ENCODE peak calls at places on chromosomes 4 and X, in six cellular contexts. G is mesendoderm, V is IMR-90, P is neuronal stem cell, K is H9, M is H1. I is an unnamed sample.

GRCh38 chr4:87270144-87270543 is 49.7 kb upstream of the KLHL8 start:
- DNase-seq in K (peak), G (peak), P (peak), V (peak), M (no peak), I (peak)

GRCh38 chrX:152895724-152896420 is 2.0 kb upstream of the ZNF185 start:
- DNase-seq in G (no peak), V (no peak), M (no peak), P (no peak), K (no peak), I (no peak)

GRCh38 chr4:190121759-190122158 is 51.8 kb upstream of the DUX4 start:
- DNase-seq in K (no peak), V (no peak), G (no peak), M (no peak), P (no peak), I (no peak)

GRCh38 chrX:38342853-38343778 is 9.3 kb upstream of the OTC start:
- DNase-seq in M (no peak), P (no peak), G (no peak), V (no peak), K (no peak), I (no peak)

GRCh38 chrX:65609237-65609636 is 58.2 kb upstream of the MSN start:
- DNase-seq in P (no peak), M (no peak), K (no peak), G (no peak), V (no peak), I (no peak)

GRCh38 chrX:129585143-129585542 is 45.1 kb downstream of the OCRL start:
- DNase-seq in K (no peak), V (no peak), M (no peak), G (no peak), P (no peak), I (no peak)

GRCh38 chrX:7055386-7056137 is 92.0 kb upstream of the STS start:
- DNase-seq in M (no peak), V (no peak), K (no peak), P (no peak), G (no peak), I (no peak)

GRCh38 chrX:22486326-22486725 is 213.6 kb downstream of the CBLL2 start:
- DNase-seq in M (no peak), P (no peak), G (no peak), V (no peak), K (no peak), I (no peak)

GRCh38 chr4:105662935-105663675 is 45.4 kb downstream of the INTS12 start:
- DNase-seq in G (no peak), V (no peak), P (no peak), K (no peak), M (no peak), I (no peak)

GRCh38 chr4:10353110-10353509 is 104.1 kb downstream of the ZNF518B start:
- DNase-seq in K (no peak), P (no peak), V (no peak), G (no peak), M (no peak), I (no peak)

GRCh38 chrX:107742754-107743191 is 32.8 kb downstream of the TSC22D3 start:
- DNase-seq in G (no peak), V (no peak), P (no peak), K (no peak), M (no peak), I (no peak)

GRCh38 chr4:150280975-150281374 is 202.7 kb downstream of the DCLK2 start:
- DNase-seq in G (no peak), M (no peak), P (no peak), K (no peak), V (no peak), I (no peak)

GRCh38 chr4:41719417-41719816 is 29.1 kb downstream of the PHOX2B start:
- DNase-seq in G (no peak), K (no peak), P (no peak), M (no peak), V (peak), I (peak)

GRCh38 chr4:74897390-74897789 is 35.5 kb upstream of the PARM1 start:
- DNase-seq in V (no peak), K (no peak), M (no peak), P (no peak), G (no peak), I (no peak)

GRCh38 chr4:24794111-24794860 is 1.1 kb upstream of the SOD3 start:
- DNase-seq in P (no peak), M (no peak), G (peak), V (peak), K (no peak), I (peak)

GRCh38 chr4:5711479-5712184 is 631 bp downstream of the EVC start:
- DNase-seq in V (peak), K (peak), P (no peak), M (peak), G (peak), I (peak)

GRCh38 chr4:65670331-65671031 is at the start of gene EPHA5:
- DNase-seq in P (peak), M (peak), G (peak), V (peak), K (peak), I (peak)

GRCh38 chrX:51456246-51456645 is 40.1 kb downstream of the NUDT11 start:
- DNase-seq in G (peak), V (no peak), M (no peak), P (no peak), K (peak), I (no peak)

GRCh38 chrX:154515803-154516654 is at the start of gene FAM3A:
- DNase-seq in K (peak), V (peak), M (peak), P (peak), G (peak), I (peak)

GRCh38 chrX:20362268-20363002 is 95.7 kb upstream of the RPS6KA3 start:
- DNase-seq in M (no peak), V (peak), P (no peak), K (no peak), G (peak), I (peak)

DNA sequence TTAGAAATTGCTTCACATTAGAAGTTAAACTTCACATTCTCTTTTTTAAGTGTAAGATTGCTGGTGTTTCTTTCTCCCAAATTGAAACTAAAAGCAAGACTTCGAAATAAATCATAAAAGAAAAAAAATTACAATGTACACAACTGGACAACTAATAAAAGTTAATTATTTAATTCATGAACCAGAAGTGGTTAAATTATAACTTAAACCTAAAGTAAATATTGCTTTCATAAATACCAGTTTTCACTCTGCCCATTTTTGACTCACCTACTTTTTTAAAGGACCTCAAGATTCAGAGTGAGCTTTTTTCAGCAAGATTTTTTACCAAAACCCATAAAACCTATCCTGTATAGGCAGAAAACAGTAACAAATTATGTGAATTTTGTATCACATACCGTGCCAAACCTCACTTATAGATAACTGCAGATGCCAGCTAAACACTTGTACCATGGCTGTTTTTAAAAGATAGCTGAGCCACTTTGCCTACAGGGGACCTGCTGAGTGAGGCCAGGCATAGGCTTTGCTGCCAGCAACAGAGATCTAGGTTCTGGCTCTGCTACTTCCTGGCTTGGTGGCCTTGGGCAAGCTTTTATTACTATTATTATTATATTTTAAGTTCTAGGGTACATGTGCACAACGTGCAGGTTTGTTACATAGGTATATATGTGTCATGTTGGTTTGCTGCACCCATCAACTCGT is 259.8 kb downstream of the NR3C2 start:
- DNase-seq in M (no peak), V (no peak), P (no peak), G (no peak), K (no peak), I (no peak)
- H3K4ac ChIP-seq in M (no peak), V (no peak), P (no peak), G (no peak), K (no peak), I (no peak)

DNA sequence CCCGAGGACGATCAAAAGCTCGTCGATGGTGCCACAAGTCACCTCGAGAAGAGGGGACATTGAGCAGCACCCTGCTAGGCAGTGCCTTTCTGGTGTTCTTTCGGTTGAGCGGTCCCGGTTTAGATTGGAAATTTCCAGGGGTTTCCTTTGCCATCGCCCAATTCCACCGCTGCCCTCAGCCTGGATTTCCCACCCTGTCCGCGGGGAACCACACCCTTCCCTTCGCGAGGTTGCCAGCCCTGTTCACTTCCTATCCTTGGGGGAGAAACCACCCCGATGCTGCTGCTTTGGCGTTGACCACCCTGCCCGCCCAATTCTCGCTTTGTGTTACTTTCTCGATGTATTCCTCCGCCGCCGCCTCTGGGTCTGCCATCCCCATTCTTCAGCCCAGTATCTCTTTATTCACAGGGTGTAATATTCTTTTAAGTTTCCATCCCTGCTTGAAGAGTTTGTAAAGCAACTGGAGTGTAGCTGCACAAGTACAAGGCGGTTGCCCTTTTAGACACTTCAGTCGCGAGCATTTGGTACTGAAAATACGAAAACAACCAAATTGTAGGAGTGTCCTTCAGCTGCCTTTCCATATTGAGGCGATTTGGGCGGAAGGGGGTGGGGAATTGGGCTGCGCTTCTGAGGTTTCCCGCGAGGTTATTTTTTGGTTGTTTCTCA is 1.1 kb downstream of the OGT start:
- DNase-seq in M (peak), K (peak), G (peak), V (peak), P (peak), I (peak)
- H3K18ac ChIP-seq in M (no peak), K (no peak), G (peak), V (peak), P (peak), I (peak)

GRCh38 chr4:157226601-157227000 is 6.1 kb downstream of the GRIA2 start:
- DNase-seq in K (no peak), P (no peak), M (no peak), V (no peak), G (no peak), I (no peak)

GRCh38 chr4:157226035-157226434 is 5.5 kb downstream of the GRIA2 start:
- DNase-seq in K (no peak), V (no peak), P (no peak), M (no peak), G (no peak), I (no peak)

GRCh38 chr4:157231525-157231924 is 11.0 kb downstream of the GRIA2 start:
- DNase-seq in V (no peak), G (no peak), K (no peak), P (no peak), M (no peak), I (no peak)
- H2BK15ac ChIP-seq in V (no peak), G (no peak), K (no peak), P (no peak), M (no peak), I (no peak)

GRCh38 chr4:48767530-48767929 is 12.5 kb downstream of the FRYL start:
- DNase-seq in M (no peak), P (no peak), V (no peak), K (no peak), G (no peak), I (no peak)

GRCh38 chr4:48774760-48775398 is 5.2 kb downstream of the FRYL start:
- DNase-seq in V (no peak), P (no peak), M (no peak), K (no peak), G (no peak), I (no peak)

GRCh38 chr4:48777739-48778138 is 2.3 kb downstream of the FRYL start:
- DNase-seq in P (no peak), K (no peak), V (no peak), M (no peak), G (no peak), I (no peak)

GRCh38 chr4:48767055-48767454 is 13.0 kb downstream of the FRYL start:
- DNase-seq in P (no peak), K (no peak), M (no peak), G (peak), V (no peak), I (no peak)

GRCh38 chr4:48772568-48772967 is 7.5 kb downstream of the FRYL start:
- DNase-seq in P (no peak), M (no peak), V (no peak), G (no peak), K (no peak), I (no peak)
- H3K4ac ChIP-seq in P (no peak), M (no peak), V (no peak), G (no peak), K (no peak), I (no peak)

DNA sequence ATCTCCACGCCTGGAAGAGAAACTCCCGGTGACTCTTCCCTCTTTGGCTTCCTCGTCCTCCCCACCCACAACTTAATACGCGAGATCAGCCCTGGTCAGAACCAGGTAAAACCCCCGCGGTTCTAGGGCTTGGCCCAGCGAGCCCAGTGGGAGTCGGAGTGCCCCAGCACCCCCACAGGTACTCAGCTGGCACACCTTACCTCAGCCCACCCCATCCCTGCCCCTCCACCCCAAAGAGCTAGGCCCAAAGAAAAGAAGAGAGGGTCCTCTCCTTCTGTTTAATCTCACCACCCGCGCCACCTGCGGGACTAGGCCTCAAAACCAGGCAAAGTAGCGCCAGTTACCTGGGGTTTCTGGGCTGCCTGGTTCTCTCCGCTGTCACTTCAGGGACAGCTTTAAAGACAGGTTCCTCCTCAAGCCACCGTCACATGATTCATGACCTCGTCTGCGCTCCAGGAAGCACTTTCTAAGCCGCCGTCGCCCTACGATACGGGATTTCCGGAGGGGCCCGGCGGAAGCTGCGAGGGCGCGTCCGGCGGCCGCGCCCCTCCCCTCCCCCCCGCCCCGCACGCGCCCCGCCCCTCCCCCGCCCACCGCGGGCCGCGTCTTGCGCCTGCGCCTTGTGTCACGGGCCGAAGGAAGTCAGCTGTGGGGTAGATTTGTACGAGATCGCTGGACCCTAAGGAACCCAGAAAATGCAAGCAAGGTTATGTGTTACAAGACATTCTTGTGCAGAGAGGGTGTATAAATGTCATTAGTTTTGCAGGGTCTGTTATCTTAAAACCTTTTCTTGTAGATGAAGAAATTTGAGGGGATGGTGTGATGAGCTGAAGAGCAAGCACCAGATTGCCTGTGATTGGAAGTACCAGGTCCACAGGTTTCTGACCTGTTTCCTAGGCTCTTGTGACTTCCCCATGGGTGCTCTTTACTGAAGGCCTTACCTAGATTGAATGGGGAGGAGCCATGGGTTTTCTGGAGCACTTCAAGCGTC is at the start of gene LAMTOR3:
- DNase-seq in M (peak), V (peak), G (peak), P (peak), K (peak), I (peak)
- H3K18ac ChIP-seq in M (peak), V (peak), G (peak), P (no peak), K (peak), I (peak)

GRCh38 chrX:37075892-37076595 is 67.9 kb downstream of the FAM47C start:
- DNase-seq in G (no peak), V (no peak), M (no peak), P (no peak), K (no peak), I (no peak)

GRCh38 chrX:37076983-37077382 is 68.8 kb downstream of the FAM47C start:
- DNase-seq in G (no peak), M (no peak), K (no peak), V (no peak), P (no peak), I (no peak)

GRCh38 chrX:37077646-37078433 is 69.7 kb downstream of the FAM47C start:
- DNase-seq in P (no peak), G (no peak), M (no peak), K (no peak), V (no peak), I (no peak)

DNA sequence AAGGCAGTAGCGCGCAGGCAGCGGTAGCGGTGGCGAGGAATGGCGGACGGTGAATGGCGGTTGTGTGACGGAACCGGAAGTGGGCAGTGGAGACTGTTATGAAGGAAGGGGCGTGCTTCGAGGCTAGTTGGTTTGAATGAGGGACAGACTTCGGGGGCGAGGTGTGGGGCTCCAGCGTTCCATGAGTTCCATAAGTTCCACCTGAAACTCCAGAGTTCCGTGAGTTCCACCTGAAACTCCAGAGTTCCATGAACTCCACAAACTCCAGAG is 70.2 kb downstream of the FAM47C start:
- DNase-seq in G (no peak), V (no peak), P (no peak), K (no peak), M (no peak), I (no peak)
- H2BK15ac ChIP-seq in G (no peak), V (no peak), P (no peak), K (no peak), M (no peak), I (no peak)

GRCh38 chr4:178448372-178449040 is 1006.3 kb upstream of the AGA start:
- DNase-seq in K (no peak), M (no peak), G (no peak), P (no peak), V (no peak), I (no peak)
- H3K4ac ChIP-seq in K (no peak), M (no peak), G (no peak), P (no peak), V (no peak), I (no peak)

GRCh38 chrX:64205735-64206491 is 405 bp upstream of the AMER1 start:
- DNase-seq in M (peak), G (peak), P (peak), V (peak), K (peak), I (peak)
- H3K18ac ChIP-seq in M (peak), G (peak), P (peak), V (peak), K (peak), I (peak)

DNA sequence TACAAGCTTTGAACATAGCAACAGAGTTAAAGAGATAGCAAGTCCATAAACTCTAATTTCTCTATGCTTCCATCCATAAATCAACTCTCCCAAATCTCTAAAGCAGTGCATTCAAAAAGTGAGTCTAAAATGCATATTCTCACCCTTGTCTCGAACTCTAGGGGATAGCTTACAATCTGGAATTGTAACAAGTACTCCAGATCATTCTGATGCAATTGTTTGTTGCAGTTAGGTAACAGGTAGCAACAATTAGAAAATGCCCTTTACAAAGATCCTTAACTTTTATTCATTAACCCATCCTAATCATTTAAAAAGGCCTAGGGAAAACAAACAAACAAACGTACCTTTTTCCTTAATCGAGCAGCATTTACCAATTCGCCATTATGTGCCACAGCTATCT is 18.9 kb upstream of the AASDH start:
- DNase-seq in P (no peak), M (no peak), K (no peak), V (no peak), G (no peak), I (no peak)
- H2BK15ac ChIP-seq in P (no peak), M (no peak), K (no peak), V (no peak), G (no peak), I (no peak)

I was measured in mesenchymal stem cell.